ENCODE peak calls at places on chromosome 19, in nine cellular contexts. J is stimulated activated CD4-positive, alpha-beta T cell treated with anti-CD3 and anti-CD28 coated beads, Interleukin-4, amount 100 ng/mL, for 48 hours; L is epithelial cell of esophagus; A is activated T-helper 9 cell treated with anti-CD3 and anti-CD28 coated beads, Interleukin-2, amount 50 U/mL, for 16 hours; F is activated T-helper 2 cell treated with anti-CD3 and anti-CD28 coated beads, Interferon-gamma antibody, Interleukin-2, Interleukin-4, amounts not matched to agents 10 μg/mL and 5 μg/mL and 100 μg/mL, durations not matched to agents 14 hours and 24 hours and 36 hours; I is activated CD4-positive, alpha-beta T cell treated with anti-CD3 and anti-CD28 coated beads, Interleukin-2, amount 50 U/mL, for 48 hours; R is hypothalamus; W is GF-D8; Z is OCI-LY7. U is an unnamed sample.

GRCh38 chr19:31386806-31387205 is 37.6 kb upstream of the TSHZ3 start:
- DNase-seq in J (no peak), L (no peak), A (no peak), F (no peak), I (no peak), R (no peak), W (no peak), Z (no peak), U (no peak)

GRCh38 chr19:703651-704446 is 4.9 kb upstream of the PALM start:
- DNase-seq in J (peak), L (peak), A (peak), F (peak), I (peak), R (no peak), W (peak), Z (peak), U (peak)

GRCh38 chr19:2249880-2250764 is 999 bp downstream of the AMH start:
- DNase-seq in J (no peak), L (no peak), A (no peak), F (no peak), I (peak), R (no peak), W (no peak), Z (no peak), U (no peak)

GRCh38 chr19:53195265-53195879 is 2.2 kb upstream of the ZNF665 start:
- DNase-seq in J (peak), L (peak), A (peak), F (peak), I (peak), R (peak), W (peak), Z (peak), U (peak)

GRCh38 chr19:33389574-33390119 is 16.1 kb downstream of the CEBPG start:
- DNase-seq in J (no peak), L (no peak), A (no peak), F (no peak), I (no peak), R (no peak), W (no peak), Z (no peak), U (no peak)

GRCh38 chr19:17420267-17420924 is 549 bp downstream of the MVB12A start:
- DNase-seq in J (no peak), L (peak), A (no peak), F (peak), I (peak), R (no peak), W (no peak), Z (peak), U (no peak)

GRCh38 chr19:8083141-8083540 is 30.6 kb downstream of the CCL25 start:
- DNase-seq in J (no peak), L (no peak), A (no peak), F (no peak), I (no peak), R (no peak), W (no peak), Z (no peak), U (no peak)

GRCh38 chr19:57802269-57802668 is 12.4 kb downstream of the ZNF552 start:
- DNase-seq in J (no peak), L (no peak), A (no peak), F (no peak), I (no peak), R (no peak), W (no peak), Z (peak), U (no peak)

GRCh38 chr19:16584825-16585801 is 12.9 kb upstream of the SLC35E1 start:
- DNase-seq in J (no peak), L (no peak), A (no peak), F (no peak), I (peak), R (no peak), W (no peak), Z (peak), U (no peak)

GRCh38 chr19:53365899-53366493 is 491 bp downstream of the ZNF525 start:
- DNase-seq in J (peak), L (peak), A (peak), F (no peak), I (peak), R (no peak), W (peak), Z (no peak), U (no peak)

GRCh38 chr19:925912-926594 is at the start of gene ARID3A:
- DNase-seq in J (no peak), L (peak), A (no peak), F (no peak), I (peak), R (peak), W (no peak), Z (peak), U (no peak)

GRCh38 chr19:17289489-17289888 is 7.8 kb downstream of the ANKLE1 start:
- DNase-seq in J (peak), L (peak), A (no peak), F (peak), I (peak), R (peak), W (no peak), Z (peak), U (no peak)

GRCh38 chr19:40611096-40611495 is 9.9 kb downstream of the LTBP4 start:
- DNase-seq in J (no peak), L (peak), A (no peak), F (no peak), I (peak), R (no peak), W (no peak), Z (no peak), U (no peak)

GRCh38 chr19:29806098-29806866 is 5.5 kb upstream of the CCNE1 start:
- DNase-seq in J (no peak), L (no peak), A (no peak), F (no peak), I (no peak), R (no peak), W (no peak), Z (no peak), U (peak)

GRCh38 chr19:7868326-7868670 is 5.9 kb downstream of the PRR36 start:
- DNase-seq in J (no peak), L (peak), A (no peak), F (no peak), I (no peak), R (no peak), W (no peak), Z (no peak), U (no peak)

GRCh38 chr19:1768918-1769644 is 15.8 kb downstream of the ONECUT3 start:
- DNase-seq in J (no peak), L (no peak), A (no peak), F (no peak), I (no peak), R (no peak), W (no peak), Z (no peak), U (no peak)

GRCh38 chr19:40184273-40184672 is 7.0 kb upstream of the MAP3K10 start:
- DNase-seq in J (no peak), L (no peak), A (no peak), F (no peak), I (no peak), R (no peak), W (no peak), Z (no peak), U (no peak)

GRCh38 chr19:7932930-7933300 is 7.0 kb upstream of the CTXN1 start:
- DNase-seq in J (no peak), L (no peak), A (no peak), F (no peak), I (no peak), R (no peak), W (no peak), Z (no peak), U (no peak)

GRCh38 chr19:49858591-49858985 is 7.6 kb downstream of the PTOV1 start:
- DNase-seq in J (no peak), L (no peak), A (no peak), F (no peak), I (no peak), R (peak), W (no peak), Z (no peak), U (no peak)

GRCh38 chr19:10270180-10270615 is 722 bp upstream of the ICAM1 start:
- DNase-seq in J (peak), L (no peak), A (peak), F (peak), I (peak), R (no peak), W (peak), Z (no peak), U (peak)

GRCh38 chr19:40365613-40366401 is 17.3 kb downstream of the PLD3 start:
- DNase-seq in J (peak), L (peak), A (peak), F (peak), I (peak), R (peak), W (no peak), Z (peak), U (peak)

GRCh38 chr19:29872224-29872731 is 60.5 kb downstream of the CCNE1 start:
- DNase-seq in J (no peak), L (peak), A (no peak), F (no peak), I (peak), R (no peak), W (no peak), Z (no peak), U (no peak)

GRCh38 chr19:20367811-20368294 is 197.7 kb downstream of the ZNF737 start:
- DNase-seq in J (no peak), L (peak), A (no peak), F (no peak), I (no peak), R (no peak), W (no peak), Z (peak), U (no peak)

GRCh38 chr19:28793391-28794168 is 419.4 kb downstream of the UQCRFS1 start:
- DNase-seq in J (no peak), L (no peak), A (no peak), F (no peak), I (no peak), R (no peak), W (no peak), Z (no peak), U (no peak)

GRCh38 chr19:15200575-15201364 is at the start of gene NOTCH3:
- DNase-seq in J (no peak), L (no peak), A (no peak), F (no peak), I (no peak), R (no peak), W (no peak), Z (no peak), U (no peak)

GRCh38 chr19:7494416-7495098 is 5.7 kb upstream of the PEX11G start:
- DNase-seq in J (no peak), L (peak), A (no peak), F (no peak), I (no peak), R (peak), W (no peak), Z (no peak), U (no peak)

GRCh38 chr19:51448011-51448744 is 10.1 kb downstream of the SIGLEC8 start:
- DNase-seq in J (peak), L (no peak), A (peak), F (peak), I (peak), R (no peak), W (no peak), Z (no peak), U (no peak)